ENCODE peak calls at places on chromosomes 12 and 14, in seven cellular contexts. One of them, this sample, is unnamed. For H3K9me3, the result is how much of the 10 kb centered on the place peaks cover.

GRCh38 chr12:80692114-80692513 is 15.3 kb upstream of the MYF6 start:
- DNase-seq in lower lobe of right lung: no peak
- DNase-seq in tibial artery: no peak
- DNase-seq in mucosa of descending colon: no peak
- DNase-seq in ovary: no peak
- DNase-seq in lung: no peak
- DNase-seq in A673: no peak
- DNase-seq in this sample: no peak

GRCh38 chr14:99579903-99580570 is 24.0 kb downstream of the CCDC85C start:
- DNase-seq in lower lobe of right lung: peak
- DNase-seq in tibial artery: no peak
- DNase-seq in mucosa of descending colon: peak
- DNase-seq in ovary: no peak
- DNase-seq in lung: peak
- DNase-seq in A673: no peak
- DNase-seq in this sample: no peak

GRCh38 chr12:82383930-82384513 is 25.7 kb downstream of the METTL25 start:
- DNase-seq in lower lobe of right lung: no peak
- DNase-seq in tibial artery: no peak
- DNase-seq in mucosa of descending colon: no peak
- DNase-seq in ovary: no peak
- DNase-seq in lung: no peak
- DNase-seq in A673: peak
- DNase-seq in this sample: no peak

GRCh38 chr14:58133739-58134138 is 18.3 kb downstream of the ARMH4 start:
- DNase-seq in lower lobe of right lung: no peak
- DNase-seq in tibial artery: no peak
- DNase-seq in mucosa of descending colon: no peak
- DNase-seq in ovary: no peak
- DNase-seq in lung: no peak
- DNase-seq in A673: no peak
- DNase-seq in this sample: no peak

GRCh38 chr12:107304588-107305532 is 211.5 kb upstream of the CRY1 start:
- DNase-seq in lower lobe of right lung: no peak
- DNase-seq in tibial artery: no peak
- DNase-seq in mucosa of descending colon: no peak
- DNase-seq in ovary: no peak
- DNase-seq in lung: no peak
- DNase-seq in A673: no peak
- DNase-seq in this sample: no peak

GRCh38 chr12:42776396-42776795 is 186.8 kb upstream of the PRICKLE1 start:
- DNase-seq in lower lobe of right lung: no peak
- DNase-seq in tibial artery: no peak
- DNase-seq in mucosa of descending colon: no peak
- DNase-seq in ovary: no peak
- DNase-seq in lung: no peak
- DNase-seq in A673: no peak
- DNase-seq in this sample: no peak

GRCh38 chr12:53791735-53792326 is 40.1 kb upstream of the CISTR start:
- DNase-seq in lower lobe of right lung: no peak
- DNase-seq in tibial artery: no peak
- DNase-seq in mucosa of descending colon: no peak
- DNase-seq in ovary: no peak
- DNase-seq in lung: no peak
- DNase-seq in A673: peak
- DNase-seq in this sample: peak

GRCh38 chr12:121697093-121697698 is 15.4 kb upstream of the TMEM120B start:
- DNase-seq in lower lobe of right lung: no peak
- DNase-seq in tibial artery: no peak
- DNase-seq in mucosa of descending colon: no peak
- DNase-seq in ovary: no peak
- DNase-seq in lung: no peak
- DNase-seq in A673: peak
- DNase-seq in this sample: peak

GRCh38 chr12:62133440-62133839 is 126.8 kb upstream of the USP15 start:
- DNase-seq in lower lobe of right lung: no peak
- DNase-seq in tibial artery: no peak
- DNase-seq in mucosa of descending colon: no peak
- DNase-seq in ovary: no peak
- DNase-seq in lung: no peak
- DNase-seq in A673: no peak
- DNase-seq in this sample: no peak

GRCh38 chr12:39892146-39892545 is 213.7 kb downstream of the SLC2A13 start:
- DNase-seq in lower lobe of right lung: no peak
- DNase-seq in tibial artery: no peak
- DNase-seq in mucosa of descending colon: no peak
- DNase-seq in ovary: no peak
- DNase-seq in lung: no peak
- DNase-seq in A673: no peak
- DNase-seq in this sample: no peak

GRCh38 chr14:101111620-101112290 is 208.2 kb upstream of the RTL1 start:
- DNase-seq in lower lobe of right lung: no peak
- DNase-seq in tibial artery: peak
- DNase-seq in mucosa of descending colon: no peak
- DNase-seq in ovary: peak
- DNase-seq in lung: peak
- DNase-seq in A673: no peak
- DNase-seq in this sample: no peak

GRCh38 chr12:54282949-54283593 is 2.5 kb downstream of the HNRNPA1 start:
- DNase-seq in lower lobe of right lung: no peak
- DNase-seq in tibial artery: no peak
- DNase-seq in mucosa of descending colon: no peak
- DNase-seq in ovary: no peak
- DNase-seq in lung: no peak
- DNase-seq in A673: no peak
- DNase-seq in this sample: no peak

GRCh38 chr14:37594916-37595808 is at the start of the genes FOXA1 and TTC6:
- DNase-seq in lower lobe of right lung: peak
- DNase-seq in tibial artery: no peak
- DNase-seq in mucosa of descending colon: peak
- DNase-seq in ovary: no peak
- DNase-seq in lung: peak
- DNase-seq in A673: peak
- DNase-seq in this sample: no peak

GRCh38 chr14:68926236-68926635 is 52.9 kb downstream of the ACTN1 start:
- DNase-seq in lower lobe of right lung: no peak
- DNase-seq in tibial artery: no peak
- DNase-seq in mucosa of descending colon: no peak
- DNase-seq in ovary: no peak
- DNase-seq in lung: no peak
- DNase-seq in A673: no peak
- DNase-seq in this sample: no peak

GRCh38 chr14:103109789-103110415 is 13.4 kb upstream of the TNFAIP2 start:
- DNase-seq in lower lobe of right lung: no peak
- DNase-seq in tibial artery: no peak
- DNase-seq in mucosa of descending colon: no peak
- DNase-seq in ovary: peak
- DNase-seq in lung: no peak
- DNase-seq in A673: no peak
- DNase-seq in this sample: no peak

GRCh38 chr12:93447555-93448265 is 6.0 kb upstream of the UBE2N start:
- DNase-seq in lower lobe of right lung: no peak
- DNase-seq in tibial artery: no peak
- DNase-seq in mucosa of descending colon: no peak
- DNase-seq in ovary: no peak
- DNase-seq in lung: no peak
- DNase-seq in A673: no peak
- DNase-seq in this sample: peak

GRCh38 chr12:115024531-115024930 is 340.6 kb upstream of the TBX3 start:
- DNase-seq in lower lobe of right lung: no peak
- DNase-seq in tibial artery: no peak
- DNase-seq in mucosa of descending colon: no peak
- DNase-seq in ovary: no peak
- DNase-seq in lung: no peak
- DNase-seq in A673: no peak
- DNase-seq in this sample: no peak

GRCh38 chr12:110741795-110742717 is 635 bp downstream of the PPP1CC start:
- DNase-seq in lower lobe of right lung: peak
- DNase-seq in tibial artery: no peak
- DNase-seq in mucosa of descending colon: no peak
- DNase-seq in ovary: no peak
- DNase-seq in lung: no peak
- DNase-seq in A673: peak
- DNase-seq in this sample: peak

GRCh38 chr14:102140027-102140749 is 491 bp downstream of the WDR20 start:
- DNase-seq in lower lobe of right lung: peak
- DNase-seq in tibial artery: peak
- DNase-seq in mucosa of descending colon: peak
- DNase-seq in ovary: peak
- DNase-seq in lung: peak
- DNase-seq in A673: peak
- DNase-seq in this sample: peak

GRCh38 chr12:89286506-89286905 is 65.8 kb downstream of the DUSP6 start:
- DNase-seq in lower lobe of right lung: no peak
- DNase-seq in tibial artery: no peak
- DNase-seq in mucosa of descending colon: no peak
- DNase-seq in ovary: no peak
- DNase-seq in lung: no peak
- DNase-seq in A673: no peak
- DNase-seq in this sample: no peak

GRCh38 chr14:99159341-99160340 is 112.4 kb downstream of the BCL11B start:
- DNase-seq in lower lobe of right lung: no peak
- DNase-seq in tibial artery: no peak
- DNase-seq in mucosa of descending colon: no peak
- DNase-seq in ovary: no peak
- DNase-seq in lung: no peak
- DNase-seq in A673: no peak
- DNase-seq in this sample: no peak

GRCh38 chr12:109529618-109530300 is 43.5 kb downstream of the MMAB start:
- DNase-seq in lower lobe of right lung: peak
- DNase-seq in tibial artery: no peak
- DNase-seq in mucosa of descending colon: no peak
- DNase-seq in ovary: no peak
- DNase-seq in lung: no peak
- DNase-seq in A673: no peak
- DNase-seq in this sample: no peak

GRCh38 chr12:121248611-121249010 is 38.7 kb downstream of the P2RX4 start:
- DNase-seq in lower lobe of right lung: no peak
- DNase-seq in tibial artery: no peak
- DNase-seq in mucosa of descending colon: peak
- DNase-seq in ovary: no peak
- DNase-seq in lung: no peak
- DNase-seq in A673: no peak
- DNase-seq in this sample: no peak

GRCh38 chr14:32509632-32510187 is 180.6 kb downstream of the AKAP6 start:
- DNase-seq in lower lobe of right lung: no peak
- DNase-seq in tibial artery: peak
- DNase-seq in mucosa of descending colon: no peak
- DNase-seq in ovary: peak
- DNase-seq in lung: peak
- DNase-seq in A673: no peak
- DNase-seq in this sample: no peak

GRCh38 chr14:57845802-57846531 is 19.9 kb downstream of the SLC35F4 start:
- DNase-seq in lower lobe of right lung: no peak
- DNase-seq in tibial artery: no peak
- DNase-seq in mucosa of descending colon: no peak
- DNase-seq in ovary: no peak
- DNase-seq in lung: no peak
- DNase-seq in A673: no peak
- DNase-seq in this sample: no peak

GRCh38 chr14:73253721-73254120 is 16.4 kb downstream of the PAPLN start:
- DNase-seq in lower lobe of right lung: no peak
- DNase-seq in tibial artery: no peak
- DNase-seq in mucosa of descending colon: peak
- DNase-seq in ovary: no peak
- DNase-seq in lung: no peak
- DNase-seq in A673: no peak
- DNase-seq in this sample: no peak

GRCh38 chr12:130506844-130507243 is 169.2 kb downstream of the PIWIL1 start:
- DNase-seq in lower lobe of right lung: no peak
- DNase-seq in tibial artery: no peak
- DNase-seq in mucosa of descending colon: no peak
- DNase-seq in ovary: no peak
- DNase-seq in lung: no peak
- DNase-seq in A673: no peak
- DNase-seq in this sample: no peak

GRCh38 chr12:29455087-29455486 is 42.4 kb downstream of the OVCH1 start:
- DNase-seq in lower lobe of right lung: no peak
- DNase-seq in tibial artery: no peak
- DNase-seq in mucosa of descending colon: no peak
- DNase-seq in ovary: no peak
- DNase-seq in lung: no peak
- DNase-seq in A673: no peak
- DNase-seq in this sample: no peak

GRCh38 chr14:84804498-84805294 is 725.2 kb upstream of the FLRT2 start:
- DNase-seq in lower lobe of right lung: no peak
- DNase-seq in tibial artery: no peak
- DNase-seq in mucosa of descending colon: no peak
- DNase-seq in ovary: no peak
- DNase-seq in lung: no peak
- DNase-seq in A673: peak
- DNase-seq in this sample: no peak

GRCh38 chr12:133105620-133106019 is 24.5 kb downstream of the ZNF891 start:
- DNase-seq in lower lobe of right lung: no peak
- DNase-seq in tibial artery: no peak
- DNase-seq in mucosa of descending colon: no peak
- DNase-seq in ovary: no peak
- DNase-seq in lung: no peak
- DNase-seq in A673: no peak
- DNase-seq in this sample: no peak
- H3K9me3 ChIP-seq in lower lobe of right lung: half or more
- H3K9me3 ChIP-seq in tibial artery: under half
- H3K9me3 ChIP-seq in mucosa of descending colon: half or more
- H3K9me3 ChIP-seq in ovary: under half
- H3K9me3 ChIP-seq in lung: half or more
- H3K9me3 ChIP-seq in A673: half or more
- H3K9me3 ChIP-seq in this sample: half or more

GRCh38 chr14:48035836-48036235 is 360.4 kb upstream of the MDGA2 start:
- DNase-seq in lower lobe of right lung: peak
- DNase-seq in tibial artery: no peak
- DNase-seq in mucosa of descending colon: no peak
- DNase-seq in ovary: no peak
- DNase-seq in lung: peak
- DNase-seq in A673: no peak
- DNase-seq in this sample: no peak
- H3K9me3 ChIP-seq in lower lobe of right lung: under half
- H3K9me3 ChIP-seq in tibial artery: under half
- H3K9me3 ChIP-seq in mucosa of descending colon: half or more
- H3K9me3 ChIP-seq in ovary: under half
- H3K9me3 ChIP-seq in lung: under half
- H3K9me3 ChIP-seq in A673: under half
- H3K9me3 ChIP-seq in this sample: under half

DNA sequence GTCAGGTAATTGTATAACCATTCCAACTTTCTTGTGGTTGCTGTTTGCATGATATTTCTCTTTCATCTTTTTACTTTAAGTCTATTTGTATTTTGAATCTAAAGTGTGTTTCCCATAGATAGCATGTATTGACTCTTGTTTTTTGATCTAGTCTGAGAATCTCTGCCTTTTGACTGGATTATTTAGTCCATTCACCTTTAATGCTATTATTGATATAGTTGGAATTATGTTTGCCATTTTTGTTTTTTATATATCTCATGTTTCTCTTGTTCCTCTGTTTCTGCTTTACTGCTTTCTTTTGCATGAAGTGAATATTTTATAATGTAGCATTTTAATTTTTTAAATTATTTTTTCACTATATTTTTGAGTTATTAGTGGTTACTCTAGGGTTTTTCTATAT is 103.9 kb upstream of the PMCH start:
- DNase-seq in lower lobe of right lung: no peak
- DNase-seq in tibial artery: no peak
- DNase-seq in mucosa of descending colon: no peak
- DNase-seq in ovary: no peak
- DNase-seq in lung: no peak
- DNase-seq in A673: no peak
- DNase-seq in this sample: no peak
- H3K9me3 ChIP-seq in lower lobe of right lung: under half
- H3K9me3 ChIP-seq in tibial artery: under half
- H3K9me3 ChIP-seq in mucosa of descending colon: under half
- H3K9me3 ChIP-seq in ovary: under half
- H3K9me3 ChIP-seq in lung: under half
- H3K9me3 ChIP-seq in A673: under half
- H3K9me3 ChIP-seq in this sample: under half

GRCh38 chr12:9762369-9762768 is 1.7 kb upstream of the CD69 start:
- DNase-seq in lower lobe of right lung: no peak
- DNase-seq in tibial artery: no peak
- DNase-seq in mucosa of descending colon: no peak
- DNase-seq in ovary: no peak
- DNase-seq in lung: no peak
- DNase-seq in A673: no peak
- DNase-seq in this sample: no peak
- H3K9me3 ChIP-seq in lower lobe of right lung: under half
- H3K9me3 ChIP-seq in tibial artery: under half
- H3K9me3 ChIP-seq in mucosa of descending colon: under half
- H3K9me3 ChIP-seq in ovary: under half
- H3K9me3 ChIP-seq in lung: under half
- H3K9me3 ChIP-seq in A673: under half
- H3K9me3 ChIP-seq in this sample: under half